ENCODE peak calls at places on chromosome 13, in four cellular contexts. W, Z, U and Q are unnamed samples.

GRCh38 chr13:51122868-51123267 is 11.8 kb upstream of the C13orf42 start:
- DNase-seq in W (no peak), Z (no peak), U (no peak), Q (no peak)

GRCh38 chr13:67094952-67095351 is 135.2 kb downstream of the PCDH9 start:
- DNase-seq in W (no peak), Z (no peak), U (no peak), Q (no peak)

GRCh38 chr13:35936579-35936978 is 194.6 kb downstream of the DCLK1 start:
- DNase-seq in W (no peak), Z (no peak), U (no peak), Q (no peak)

GRCh38 chr13:114107686-114108081 is 24.7 kb downstream of the RASA3 start:
- DNase-seq in W (peak; percentile 71), Z (no peak), U (no peak), Q (no peak)

GRCh38 chr13:37138169-37138568 is 32.7 kb upstream of the CSNK1A1L start:
- DNase-seq in W (no peak), Z (peak; percentile 0), U (no peak), Q (no peak)

GRCh38 chr13:89869312-89869711 is 1478.2 kb upstream of the MIR17HG start:
- DNase-seq in W (no peak), Z (no peak), U (no peak), Q (no peak)

GRCh38 chr13:86922936-86923335 is 748.2 kb upstream of the SLITRK5 start:
- DNase-seq in W (no peak), Z (no peak), U (no peak), Q (no peak)

GRCh38 chr13:41274881-41275280 is 11.5 kb upstream of the MTRF1 start:
- DNase-seq in W (no peak), Z (no peak), U (no peak), Q (no peak)

GRCh38 chr13:20525601-20526544 is at the start of gene CRYL1:
- DNase-seq in W (peak; percentile 96), Z (no peak), U (peak; percentile 82), Q (peak; percentile 67)

GRCh38 chr13:30071890-30072817 is 221.7 kb upstream of the UBL3 start:
- DNase-seq in W (no peak), Z (no peak), U (peak; percentile 92), Q (no peak)

GRCh38 chr13:55440465-55441085 is 1700.1 kb upstream of the PRR20A start:
- DNase-seq in W (no peak), Z (no peak), U (no peak), Q (no peak)

GRCh38 chr13:107767119-107767518 is 448.2 kb downstream of the LIG4 start:
- DNase-seq in W (no peak), Z (no peak), U (no peak), Q (no peak)

GRCh38 chr13:113947321-113948033 is 26.4 kb downstream of the C13orf46 start:
- DNase-seq in W (peak; percentile 67), Z (no peak), U (peak; percentile 66), Q (no peak)

GRCh38 chr13:102868366-102868936 is 22.6 kb downstream of the ERCC5 start:
- DNase-seq in W (no peak), Z (no peak), U (no peak), Q (no peak)

GRCh38 chr13:31046711-31047279 is 114.3 kb downstream of the TEX26 start:
- DNase-seq in W (no peak), Z (no peak), U (no peak), Q (no peak)

GRCh38 chr13:25171517-25172302 is at the start of gene AMER2:
- DNase-seq in W (no peak), Z (no peak), U (no peak), Q (peak; percentile 38)

GRCh38 chr13:48833412-48833811 is 142.3 kb upstream of the FNDC3A start:
- DNase-seq in W (no peak), Z (no peak), U (no peak), Q (no peak)

GRCh38 chr13:41505209-41505835 is 48.0 kb downstream of the RGCC start:
- DNase-seq in W (no peak), Z (no peak), U (no peak), Q (no peak)

GRCh38 chr13:85314686-85315085 is 484.5 kb downstream of the SLITRK6 start:
- DNase-seq in W (no peak), Z (no peak), U (no peak), Q (no peak)

GRCh38 chr13:76980075-76980718 is 11.7 kb upstream of the CLN5 start:
- DNase-seq in W (peak; percentile 97), Z (peak; percentile 74), U (peak; percentile 84), Q (peak; percentile 92)

GRCh38 chr13:103067751-103068563 is 1.7 kb upstream of the SLC10A2 start:
- DNase-seq in W (no peak), Z (peak; percentile 64), U (no peak), Q (no peak)

GRCh38 chr13:99289674-99290337 is 17.4 kb downstream of the GPR183 start:
- DNase-seq in W (no peak), Z (no peak), U (no peak), Q (no peak)

GRCh38 chr13:108495686-108496363 is 133.6 kb upstream of the MYO16 start:
- DNase-seq in W (no peak), Z (no peak), U (no peak), Q (no peak)

GRCh38 chr13:33678906-33679657 is 138.9 kb upstream of the RFC3 start:
- DNase-seq in W (peak; percentile 84), Z (no peak), U (peak; percentile 83), Q (peak; percentile 58)

GRCh38 chr13:29852464-29853054 is 2.1 kb upstream of the UBL3 start:
- DNase-seq in W (no peak), Z (no peak), U (no peak), Q (no peak)

GRCh38 chr13:50626031-50626643 is 217.4 kb downstream of the DLEU7 start:
- DNase-seq in W (no peak), Z (no peak), U (no peak), Q (no peak)

GRCh38 chr13:72692884-72693514 is 34.4 kb downstream of the MZT1 start:
- DNase-seq in W (no peak), Z (no peak), U (no peak), Q (no peak)
- TF ChIP-seq POLR2AphosphoS5 in W (no peak), Z (no peak), U (no peak), Q (no peak)

GRCh38 chr13:112606125-112607001 is 18.4 kb upstream of the TUBGCP3 start:
- DNase-seq in W (peak; percentile 98), Z (peak; percentile 57), U (peak; percentile 95), Q (peak; percentile 90)
- TF ChIP-seq POLR2A in W (no peak), Z (peak; percentile 73), U (no peak), Q (no peak)

GRCh38 chr13:74322562-74322961 is 188.4 kb upstream of the KLF12 start:
- DNase-seq in W (no peak), Z (no peak), U (no peak), Q (no peak)
- TF ChIP-seq POLR2AphosphoS5 in W (no peak), Z (no peak), U (no peak), Q (no peak)

GRCh38 chr13:110705826-110706569 is at the start of gene CARS2:
- DNase-seq in W (peak; percentile 99), Z (peak; percentile 91), U (peak; percentile 98), Q (peak; percentile 94)
- TF ChIP-seq POLR2A in W (no peak), Z (no peak), U (no peak), Q (peak; percentile 83)

GRCh38 chr13:47481521-47481920 is 519.6 kb downstream of the SUCLA2 start:
- DNase-seq in W (no peak), Z (no peak), U (no peak), Q (no peak)
- TF ChIP-seq POLR2AphosphoS5 in W (no peak), Z (no peak), U (no peak), Q (no peak)

DNA sequence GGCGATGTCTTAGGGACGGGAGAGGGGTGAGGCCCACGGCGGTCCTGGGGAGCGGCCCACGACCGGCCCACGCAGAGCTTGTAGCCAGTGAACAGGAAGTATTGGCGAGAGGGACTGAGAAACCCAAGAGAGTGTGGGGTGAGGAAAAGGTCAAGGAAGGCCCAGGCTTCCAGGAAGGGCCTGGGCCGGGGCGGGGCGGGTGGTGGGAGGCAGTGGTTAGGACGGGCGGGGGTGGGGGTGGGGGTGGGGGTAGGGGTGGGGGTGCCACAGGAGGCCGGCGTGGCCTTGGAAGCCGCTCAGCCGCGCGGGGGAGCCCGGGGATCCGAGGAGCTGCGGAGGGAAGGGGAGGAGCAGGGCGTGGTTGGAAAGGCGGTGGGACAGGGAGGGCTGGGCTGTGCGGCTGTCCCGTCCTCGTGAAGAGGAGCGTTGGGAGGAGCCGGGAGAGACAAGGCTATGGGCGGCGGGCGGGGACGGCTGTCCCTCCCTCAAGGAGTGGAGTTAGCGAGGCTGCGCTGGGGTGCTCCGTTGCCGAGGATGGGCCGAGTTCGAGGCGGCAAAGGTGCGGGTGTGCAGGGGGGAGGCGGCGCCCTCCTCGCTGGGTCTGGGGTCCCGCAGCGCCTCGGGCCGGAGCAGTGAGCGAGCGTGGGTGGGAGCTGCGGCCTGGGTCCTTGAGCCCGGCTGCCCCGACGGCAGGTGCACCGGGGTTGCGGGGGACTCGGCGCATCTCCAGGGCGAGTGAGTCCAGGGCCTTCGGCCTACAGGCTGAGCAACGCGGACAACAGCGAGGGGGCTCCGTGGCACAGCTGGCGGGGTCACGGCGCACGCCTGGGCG is 254.4 kb upstream of the SGCG start:
- DNase-seq in W (peak; percentile 82), Z (peak; percentile 33), U (no peak), Q (no peak)
- TF ChIP-seq POLR2A in W (no peak), Z (no peak), U (no peak), Q (no peak)

GRCh38 chr13:69683921-69684663 is 423.5 kb upstream of the ATXN8OS start:
- DNase-seq in W (no peak), Z (no peak), U (no peak), Q (no peak)
- TF ChIP-seq POLR2AphosphoS5 in W (no peak), Z (no peak), U (no peak), Q (no peak)

GRCh38 chr13:111005808-111006494 is 91.1 kb upstream of the ANKRD10 start:
- DNase-seq in W (peak; percentile 80), Z (no peak), U (peak; percentile 42), Q (no peak)
- TF ChIP-seq POLR2A in W (no peak), Z (no peak), U (no peak), Q (no peak)

GRCh38 chr13:23739597-23739996 is 149.6 kb downstream of the MIPEP start:
- DNase-seq in W (no peak), Z (no peak), U (no peak), Q (no peak)
- TF ChIP-seq POLR2AphosphoS5 in W (no peak), Z (no peak), U (no peak), Q (no peak)